ENCODE peak calls at places on chromosomes 1 and 21, in five cellular contexts. V is body of pancreas, I is kidney epithelial cell, D is uterus, J is cardiac fibroblast. K is an unnamed sample.

GRCh38 chr1:89945852-89946476 is 48.9 kb upstream of the ZNF326 start:
- DNase-seq in J (no peak), V (no peak), I (no peak), D (no peak), K (no peak)

GRCh38 chr1:93817819-93818569 is 61.0 kb downstream of the DNTTIP2 start:
- DNase-seq in V (no peak), D (no peak), I (no peak), J (no peak), K (no peak)

GRCh38 chr1:116677474-116678062 is 10.0 kb upstream of the IGSF3 start:
- DNase-seq in D (no peak), I (no peak), J (no peak), V (no peak), K (no peak)

GRCh38 chr1:234696148-234696576 is 86.2 kb upstream of the IRF2BP2 start:
- DNase-seq in I (no peak), D (no peak), V (no peak), J (no peak), K (no peak)

GRCh38 chr1:20109223-20109856 is 10.0 kb downstream of the PLA2G2D start:
- DNase-seq in J (no peak), D (no peak), V (peak), I (no peak), K (no peak)

GRCh38 chr1:63935148-63935547 is 161.3 kb downstream of the ROR1 start:
- DNase-seq in D (no peak), J (peak), I (no peak), V (peak), K (no peak)

GRCh38 chr1:212605441-212605976 is 3.1 kb upstream of the ATF3 start:
- DNase-seq in V (no peak), I (no peak), D (no peak), J (peak), K (no peak)

GRCh38 chr1:93448983-93449805 is 1.3 kb downstream of the FNBP1L start:
- DNase-seq in J (peak), D (no peak), V (peak), I (no peak), K (peak)

GRCh38 chr1:223204424-223204823 is 61.4 kb upstream of the TLR5 start:
- DNase-seq in D (no peak), J (no peak), V (no peak), I (no peak), K (no peak)

GRCh38 chr1:18869847-18870246 is 10.4 kb upstream of the TAS1R2 start:
- DNase-seq in J (no peak), V (no peak), D (no peak), I (no peak), K (no peak)

GRCh38 chr21:39612233-39613028 is at the start of gene B3GALT5:
- DNase-seq in D (no peak), V (peak), I (no peak), J (no peak), K (no peak)
- H3K4me3 ChIP-seq in D (peak), V (no peak), I (peak), J (no peak), K (peak)

GRCh38 chr1:166730299-166730888 is 108.9 kb upstream of the POGK start:
- DNase-seq in I (no peak), J (no peak), V (no peak), D (no peak), K (no peak)
- TF ChIP-seq CTCF in I (no peak), J (no peak), V (no peak), D (no peak), K (no peak)

GRCh38 chr1:41367102-41367537 is 5.9 kb downstream of the FOXO6 start:
- DNase-seq in J (no peak), I (no peak), D (no peak), V (no peak), K (no peak)
- H3K4me3 ChIP-seq in J (no peak), I (no peak), D (no peak), V (no peak), K (no peak)

GRCh38 chr1:117818456-117818855 is 111.0 kb downstream of the GDAP2 start:
- DNase-seq in D (no peak), I (no peak), J (no peak), V (no peak), K (no peak)

GRCh38 chr1:117812868-117813511 is 116.4 kb downstream of the GDAP2 start:
- DNase-seq in V (no peak), D (no peak), I (no peak), J (peak), K (no peak)

GRCh38 chr1:117817629-117818028 is 111.8 kb downstream of the GDAP2 start:
- DNase-seq in V (peak), J (no peak), I (no peak), D (no peak), K (no peak)

GRCh38 chr1:117815105-117815812 is 114.2 kb downstream of the GDAP2 start:
- DNase-seq in I (no peak), D (no peak), J (peak), V (peak), K (no peak)

DNA sequence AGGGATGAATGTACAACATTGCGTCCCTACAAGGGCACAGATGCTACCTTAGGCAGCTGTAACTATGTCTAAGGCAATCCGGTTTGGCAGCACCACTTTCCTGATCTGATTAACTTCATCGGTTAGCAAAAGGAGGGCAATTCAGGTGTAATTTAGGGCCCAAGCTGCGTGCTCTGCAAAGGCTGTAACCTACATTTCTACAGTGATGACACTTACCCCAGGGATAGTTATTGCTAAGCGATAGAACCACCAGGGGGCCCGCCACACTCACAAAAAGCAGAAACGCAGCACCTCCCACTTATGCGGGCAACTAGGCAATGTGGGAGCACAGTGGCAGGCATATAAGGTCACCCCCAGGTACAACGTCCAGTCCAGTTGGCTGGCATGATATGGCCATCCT is 113.5 kb downstream of the GDAP2 start:
- DNase-seq in I (no peak), J (no peak), D (no peak), V (no peak), K (no peak)
- TF ChIP-seq CTCF in I (no peak), J (peak), D (no peak), V (no peak), K (peak)

GRCh38 chr21:45863267-45863666 is 118.3 kb upstream of the COL6A1 start:
- DNase-seq in V (no peak), D (no peak), I (no peak), J (no peak), K (no peak)
- H3K4me3 ChIP-seq in V (no peak), D (no peak), I (no peak), J (no peak), K (no peak)

DNA sequence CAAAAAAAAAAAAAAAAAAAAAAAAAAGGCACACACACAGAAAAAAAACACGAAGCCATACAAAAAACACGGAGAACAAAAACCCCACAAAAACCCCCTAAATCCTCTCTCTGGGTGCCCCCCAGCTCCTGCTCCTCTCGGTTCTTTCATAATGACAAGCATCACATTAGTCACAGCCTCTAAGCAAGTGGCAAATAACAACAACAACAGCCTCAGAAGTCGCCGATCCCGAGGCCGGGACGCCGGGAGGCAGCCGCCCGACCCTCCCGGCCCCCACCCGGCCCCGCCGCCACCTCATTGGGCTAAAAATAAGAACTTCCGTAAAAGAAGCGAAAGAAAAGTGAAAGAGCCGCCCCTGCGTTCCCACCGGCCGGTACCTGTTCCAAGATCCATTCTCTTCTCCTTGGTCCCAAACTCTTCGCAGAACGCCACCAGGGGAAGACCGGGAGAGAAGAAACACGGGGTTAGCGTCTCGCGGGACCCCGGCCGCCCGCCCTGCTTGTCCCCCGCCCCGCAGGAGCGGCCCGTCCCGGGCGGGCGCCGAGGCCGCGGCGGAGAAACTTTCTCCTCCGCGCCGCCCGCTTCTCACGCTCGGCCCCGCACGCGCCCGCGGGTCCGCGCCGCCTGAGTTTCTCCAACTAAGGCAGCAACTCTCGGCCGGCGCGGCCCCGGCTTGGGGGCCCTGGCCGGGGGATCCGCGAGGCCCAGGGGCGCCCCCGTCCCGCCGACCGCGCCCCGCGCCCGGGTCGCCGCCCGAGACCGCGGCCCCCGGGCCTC is 102.8 kb downstream of the CASZ1 start:
- DNase-seq in I (no peak), J (peak), D (no peak), V (no peak), K (no peak)
- TF ChIP-seq CTCF in I (no peak), J (no peak), D (no peak), V (no peak), K (no peak)